ENCODE peak calls at places on chromosomes 6 and 20, in seven cellular contexts. One of them, this sample, is unnamed.

GRCh38 chr20:57252559-57253162 is 13.8 kb downstream of the BMP7 start:
- DNase-seq in gastrocnemius medialis: no peak
- DNase-seq in suprapubic skin: no peak
- DNase-seq in WTC11: no peak
- DNase-seq in AG04450: no peak
- DNase-seq in colonic mucosa: no peak
- DNase-seq in HepG2: no peak
- DNase-seq in this sample: no peak

GRCh38 chr6:110547266-110547964 is 71.0 kb upstream of the SLC22A16 start:
- DNase-seq in gastrocnemius medialis: no peak
- DNase-seq in suprapubic skin: no peak
- DNase-seq in WTC11: no peak
- DNase-seq in AG04450: no peak
- DNase-seq in colonic mucosa: no peak
- DNase-seq in HepG2: peak; percentile 74
- DNase-seq in this sample: no peak

GRCh38 chr6:154632121-154632520 is 101.1 kb upstream of the SCAF8 start:
- DNase-seq in gastrocnemius medialis: no peak
- DNase-seq in suprapubic skin: no peak
- DNase-seq in WTC11: no peak
- DNase-seq in AG04450: no peak
- DNase-seq in colonic mucosa: no peak
- DNase-seq in HepG2: no peak
- DNase-seq in this sample: no peak

GRCh38 chr20:47934761-47935160 is 149.5 kb upstream of the SULF2 start:
- DNase-seq in gastrocnemius medialis: no peak
- DNase-seq in suprapubic skin: no peak
- DNase-seq in WTC11: no peak
- DNase-seq in AG04450: no peak
- DNase-seq in colonic mucosa: no peak
- DNase-seq in HepG2: no peak
- DNase-seq in this sample: no peak

GRCh38 chr6:125310994-125311649 is 9.4 kb upstream of the HDDC2 start:
- DNase-seq in gastrocnemius medialis: no peak
- DNase-seq in suprapubic skin: no peak
- DNase-seq in WTC11: no peak
- DNase-seq in AG04450: peak; percentile 15
- DNase-seq in colonic mucosa: no peak
- DNase-seq in HepG2: peak; percentile 68
- DNase-seq in this sample: peak; percentile 16

GRCh38 chr20:44664127-44664526 is 12.6 kb upstream of the ADA start:
- DNase-seq in gastrocnemius medialis: no peak
- DNase-seq in suprapubic skin: no peak
- DNase-seq in WTC11: no peak
- DNase-seq in AG04450: no peak
- DNase-seq in colonic mucosa: no peak
- DNase-seq in HepG2: no peak
- DNase-seq in this sample: no peak

GRCh38 chr20:63858393-63859165 is 2.7 kb upstream of the ABHD16B start:
- DNase-seq in gastrocnemius medialis: no peak
- DNase-seq in suprapubic skin: peak; percentile 59
- DNase-seq in WTC11: no peak
- DNase-seq in AG04450: peak; percentile 33
- DNase-seq in colonic mucosa: peak; percentile 22
- DNase-seq in HepG2: peak; percentile 79
- DNase-seq in this sample: no peak

GRCh38 chr6:143621876-143622605 is 55.7 kb upstream of the PHACTR2 start:
- DNase-seq in gastrocnemius medialis: no peak
- DNase-seq in suprapubic skin: no peak
- DNase-seq in WTC11: no peak
- DNase-seq in AG04450: no peak
- DNase-seq in colonic mucosa: no peak
- DNase-seq in HepG2: no peak
- DNase-seq in this sample: no peak

GRCh38 chr20:36004045-36004444 is 35.7 kb downstream of the CNBD2 start:
- DNase-seq in gastrocnemius medialis: no peak
- DNase-seq in suprapubic skin: no peak
- DNase-seq in WTC11: no peak
- DNase-seq in AG04450: no peak
- DNase-seq in colonic mucosa: no peak
- DNase-seq in HepG2: no peak
- DNase-seq in this sample: no peak

GRCh38 chr6:169620171-169621125 is 81.4 kb downstream of the WDR27 start:
- DNase-seq in gastrocnemius medialis: no peak
- DNase-seq in suprapubic skin: no peak
- DNase-seq in WTC11: no peak
- DNase-seq in AG04450: peak; percentile 47
- DNase-seq in colonic mucosa: no peak
- DNase-seq in HepG2: peak; percentile 60
- DNase-seq in this sample: no peak

DNA sequence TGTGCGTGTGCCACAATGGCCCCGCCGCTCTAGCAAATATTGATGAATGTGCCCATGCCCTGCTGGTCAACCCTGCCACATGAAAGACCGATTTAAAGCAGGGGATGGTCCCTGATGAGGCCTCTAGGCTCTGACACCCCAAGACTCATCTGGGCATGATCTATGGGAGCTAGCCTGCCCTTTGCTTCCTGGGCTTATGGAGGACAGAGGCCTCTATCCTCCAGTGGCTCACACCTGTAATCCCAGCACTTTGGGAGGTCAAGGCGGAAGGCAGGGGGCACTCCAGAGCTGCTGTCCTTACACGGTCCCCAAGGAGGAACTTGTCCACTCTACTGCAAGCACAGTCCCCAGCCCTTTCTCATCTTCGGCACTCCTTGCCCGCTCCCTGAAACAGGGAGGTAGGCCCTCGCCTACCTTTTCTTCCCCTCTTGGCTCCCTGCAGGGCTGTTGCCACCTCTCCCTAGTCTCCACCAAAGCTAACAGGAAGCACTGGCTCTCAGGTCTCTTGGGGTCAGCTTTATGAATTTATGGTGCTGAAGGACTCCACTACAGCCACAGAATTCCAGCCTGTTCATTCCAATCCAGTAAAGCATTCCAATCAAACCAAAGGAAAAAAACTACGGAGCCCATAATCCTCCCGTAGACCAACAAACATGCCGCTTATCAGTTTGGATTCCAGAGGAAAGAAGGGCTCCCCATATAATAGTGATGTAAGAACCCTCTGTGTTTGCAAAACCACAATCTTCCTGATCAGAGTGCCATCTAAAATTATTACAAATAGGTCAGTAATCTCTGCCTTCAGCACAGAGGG is 48.7 kb upstream of the FOXQ1 start:
- DNase-seq in gastrocnemius medialis: no peak
- DNase-seq in suprapubic skin: no peak
- DNase-seq in WTC11: peak; percentile 51
- DNase-seq in AG04450: no peak
- DNase-seq in colonic mucosa: no peak
- DNase-seq in HepG2: peak; percentile 99
- DNase-seq in this sample: no peak
- TF ChIP-seq CTCF in gastrocnemius medialis: no peak
- TF ChIP-seq CTCF in suprapubic skin: no peak
- TF ChIP-seq CTCF in WTC11: no peak
- TF ChIP-seq CTCF in AG04450: no peak
- TF ChIP-seq CTCF in colonic mucosa: no peak
- TF ChIP-seq CTCF in HepG2: peak; percentile 86
- TF ChIP-seq CTCF in this sample: no peak

DNA sequence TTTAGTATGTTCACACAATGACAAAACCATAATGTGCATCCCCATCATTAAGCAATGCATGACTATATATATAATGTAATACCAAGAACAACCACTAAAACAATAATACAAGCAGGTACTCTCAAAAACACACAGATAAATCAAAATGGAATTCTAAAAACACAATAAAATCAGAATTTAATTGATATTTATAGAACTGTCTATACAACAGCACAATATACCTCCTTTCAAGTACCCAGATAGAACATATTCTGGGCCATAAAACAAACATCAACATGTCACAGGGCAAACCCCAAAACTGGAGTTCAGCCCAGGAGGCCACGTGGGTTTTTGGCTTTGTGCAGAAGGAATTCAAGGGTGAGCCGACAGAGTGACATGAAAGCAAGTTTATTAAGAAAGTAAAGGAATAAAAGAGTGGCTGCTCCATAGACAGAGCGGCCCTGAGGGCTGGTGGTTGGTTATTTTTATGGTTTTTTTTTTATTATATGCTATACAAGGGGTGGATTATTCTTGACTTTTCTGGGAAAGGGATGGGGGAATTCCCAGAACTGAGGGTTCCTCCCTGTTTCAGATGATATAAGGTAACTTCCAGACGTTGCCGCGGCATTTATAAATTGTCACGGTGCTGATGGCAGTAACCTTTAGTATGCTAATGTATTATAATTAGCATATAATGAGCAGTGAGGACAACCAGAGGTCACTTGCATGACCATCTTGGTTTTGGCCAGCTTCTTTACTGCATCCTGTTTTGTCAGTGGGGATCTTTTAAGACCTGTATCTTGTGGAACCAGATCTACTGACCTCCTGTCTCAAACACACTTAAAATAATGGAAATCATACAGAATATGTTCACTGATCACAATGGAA is 5.6 kb downstream of the RAB23 start:
- DNase-seq in gastrocnemius medialis: no peak
- DNase-seq in suprapubic skin: no peak
- DNase-seq in WTC11: no peak
- DNase-seq in AG04450: no peak
- DNase-seq in colonic mucosa: peak; percentile 36
- DNase-seq in HepG2: no peak
- DNase-seq in this sample: no peak
- TF ChIP-seq CTCF in gastrocnemius medialis: no peak
- TF ChIP-seq CTCF in suprapubic skin: no peak
- TF ChIP-seq CTCF in WTC11: no peak
- TF ChIP-seq CTCF in AG04450: peak; percentile 21
- TF ChIP-seq CTCF in colonic mucosa: peak; percentile 22
- TF ChIP-seq CTCF in HepG2: no peak
- TF ChIP-seq CTCF in this sample: peak; percentile 38

DNA sequence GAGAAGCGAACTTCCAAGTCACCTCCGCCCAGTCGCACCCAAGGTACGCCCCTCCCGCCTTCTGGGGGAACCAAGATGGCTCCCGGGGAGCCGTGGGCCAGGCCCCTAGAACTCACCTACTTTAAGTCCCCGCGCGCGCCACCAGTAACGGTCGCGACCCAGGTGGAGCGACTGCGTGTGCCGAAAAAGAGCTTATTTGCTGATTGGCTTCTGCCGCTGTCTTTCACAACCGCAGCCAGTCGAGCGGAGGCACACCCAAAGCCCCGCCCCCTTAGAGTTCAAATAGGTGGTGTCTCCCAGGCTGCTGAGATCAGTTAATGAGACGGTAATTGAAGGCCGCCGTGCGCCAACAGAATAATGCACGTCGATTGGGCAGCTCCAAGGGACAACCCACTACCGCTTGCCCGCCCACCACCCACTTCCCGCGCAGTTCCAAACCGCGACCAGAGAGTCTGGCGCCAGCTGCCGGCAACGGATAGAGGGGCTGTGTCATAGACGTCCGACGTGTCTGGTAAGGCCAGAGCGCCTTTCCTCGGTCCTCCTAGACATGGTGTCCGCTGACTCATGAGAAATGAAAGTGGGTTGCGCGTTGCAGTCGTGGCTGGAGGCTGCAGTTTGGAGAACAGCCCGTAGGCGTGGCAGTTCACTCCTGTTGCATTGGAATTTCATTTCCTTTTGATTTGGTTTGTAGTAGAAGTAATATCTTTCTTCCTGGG is at the start of gene MDC1:
- DNase-seq in gastrocnemius medialis: peak; percentile 100
- DNase-seq in suprapubic skin: peak; percentile 100
- DNase-seq in WTC11: peak; percentile 99
- DNase-seq in AG04450: peak; percentile 100
- DNase-seq in colonic mucosa: peak; percentile 99
- DNase-seq in HepG2: peak; percentile 100
- DNase-seq in this sample: peak; percentile 92
- TF ChIP-seq CTCF in gastrocnemius medialis: peak; percentile 43
- TF ChIP-seq CTCF in suprapubic skin: peak; percentile 36
- TF ChIP-seq CTCF in WTC11: no peak
- TF ChIP-seq CTCF in AG04450: peak; percentile 35
- TF ChIP-seq CTCF in colonic mucosa: no peak
- TF ChIP-seq CTCF in HepG2: peak; percentile 69
- TF ChIP-seq CTCF in this sample: peak; percentile 52

GRCh38 chr20:22586645-22587310 is 2.4 kb upstream of the FOXA2 start:
- DNase-seq in gastrocnemius medialis: no peak
- DNase-seq in suprapubic skin: no peak
- DNase-seq in WTC11: peak; percentile 83
- DNase-seq in AG04450: no peak
- DNase-seq in colonic mucosa: peak; percentile 85
- DNase-seq in HepG2: peak; percentile 56
- DNase-seq in this sample: no peak
- TF ChIP-seq CTCF in gastrocnemius medialis: peak; percentile 59
- TF ChIP-seq CTCF in suprapubic skin: peak; percentile 24
- TF ChIP-seq CTCF in WTC11: peak; percentile 91
- TF ChIP-seq CTCF in AG04450: peak; percentile 27
- TF ChIP-seq CTCF in colonic mucosa: peak; percentile 76
- TF ChIP-seq CTCF in HepG2: peak; percentile 96
- TF ChIP-seq CTCF in this sample: peak; percentile 78

GRCh38 chr20:46406200-46406985 is at the start of gene ELMO2:
- DNase-seq in gastrocnemius medialis: peak; percentile 98
- DNase-seq in suprapubic skin: peak; percentile 98
- DNase-seq in WTC11: peak; percentile 98
- DNase-seq in AG04450: peak; percentile 90
- DNase-seq in colonic mucosa: peak; percentile 98
- DNase-seq in HepG2: peak; percentile 99
- DNase-seq in this sample: peak; percentile 92
- TF ChIP-seq CTCF in gastrocnemius medialis: peak; percentile 50
- TF ChIP-seq CTCF in suprapubic skin: peak; percentile 21
- TF ChIP-seq CTCF in WTC11: no peak
- TF ChIP-seq CTCF in AG04450: no peak
- TF ChIP-seq CTCF in colonic mucosa: no peak
- TF ChIP-seq CTCF in HepG2: peak; percentile 22
- TF ChIP-seq CTCF in this sample: peak; percentile 32

DNA sequence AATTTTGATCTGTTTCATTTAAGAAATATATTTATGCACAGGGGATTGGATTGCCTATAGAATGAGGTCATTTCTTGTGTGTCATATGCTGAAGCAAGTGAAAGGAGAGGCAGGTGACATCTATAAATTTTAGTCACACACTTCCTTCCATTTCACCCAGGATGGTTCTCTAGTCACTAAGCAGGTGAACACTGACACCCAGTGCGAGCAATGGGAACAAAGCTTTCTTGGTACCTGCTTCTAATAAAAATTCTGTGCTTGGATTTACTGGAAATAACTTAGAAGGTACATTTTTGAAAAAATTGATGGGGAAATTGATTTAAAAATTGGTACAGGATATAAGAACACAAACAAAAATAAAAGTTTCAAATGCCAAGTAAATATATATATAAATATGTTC is 66.9 kb upstream of the MC3R start:
- DNase-seq in gastrocnemius medialis: no peak
- DNase-seq in suprapubic skin: no peak
- DNase-seq in WTC11: no peak
- DNase-seq in AG04450: no peak
- DNase-seq in colonic mucosa: no peak
- DNase-seq in HepG2: no peak
- DNase-seq in this sample: no peak
- TF ChIP-seq CTCF in gastrocnemius medialis: no peak
- TF ChIP-seq CTCF in suprapubic skin: no peak
- TF ChIP-seq CTCF in WTC11: no peak
- TF ChIP-seq CTCF in AG04450: no peak
- TF ChIP-seq CTCF in colonic mucosa: no peak
- TF ChIP-seq CTCF in HepG2: peak; percentile 38
- TF ChIP-seq CTCF in this sample: no peak

GRCh38 chr20:62707981-62708521 is 585 bp upstream of the NTSR1 start:
- DNase-seq in gastrocnemius medialis: no peak
- DNase-seq in suprapubic skin: no peak
- DNase-seq in WTC11: peak; percentile 83
- DNase-seq in AG04450: no peak
- DNase-seq in colonic mucosa: no peak
- DNase-seq in HepG2: no peak
- DNase-seq in this sample: no peak
- TF ChIP-seq CTCF in gastrocnemius medialis: no peak
- TF ChIP-seq CTCF in suprapubic skin: peak; percentile 34
- TF ChIP-seq CTCF in WTC11: peak; percentile 53
- TF ChIP-seq CTCF in AG04450: peak; percentile 29
- TF ChIP-seq CTCF in colonic mucosa: no peak
- TF ChIP-seq CTCF in HepG2: no peak
- TF ChIP-seq CTCF in this sample: peak; percentile 57

GRCh38 chr6:25942561-25943147 is 12.2 kb upstream of the SLC17A2 start:
- DNase-seq in gastrocnemius medialis: no peak
- DNase-seq in suprapubic skin: no peak
- DNase-seq in WTC11: no peak
- DNase-seq in AG04450: no peak
- DNase-seq in colonic mucosa: no peak
- DNase-seq in HepG2: peak; percentile 76
- DNase-seq in this sample: no peak
- TF ChIP-seq CTCF in gastrocnemius medialis: peak; percentile 20
- TF ChIP-seq CTCF in suprapubic skin: peak; percentile 26
- TF ChIP-seq CTCF in WTC11: no peak
- TF ChIP-seq CTCF in AG04450: peak; percentile 59
- TF ChIP-seq CTCF in colonic mucosa: peak; percentile 41
- TF ChIP-seq CTCF in HepG2: peak; percentile 92
- TF ChIP-seq CTCF in this sample: peak; percentile 63

This sample was measured in neural crest cell.